ENCODE peak calls at places on chromosomes 12 and 14, in nine cellular contexts. E is MCF 10A; V is HFF-Myc; I is HCT116; F is CD8-positive, alpha-beta T cell; K is progenitor cell of endocrine pancreas; H is neural crest cell; R is OCI-LY7; Z is stomach. O is an unnamed sample.

GRCh38 chr14:105581551-105582341 is 55.4 kb downstream of the TMEM121 start:
- DNase-seq in E (no peak), V (no peak), I (no peak), F (no peak), K (no peak), H (peak), R (peak), Z (no peak), O (no peak)

GRCh38 chr12:105729931-105730330 is 399.4 kb downstream of the C12orf75 start:
- DNase-seq in E (no peak), V (no peak), I (no peak), F (no peak), K (no peak), H (no peak), R (no peak), Z (no peak), O (no peak)

GRCh38 chr14:90842726-90843125 is 26.5 kb upstream of the TTC7B start:
- DNase-seq in E (no peak), V (no peak), I (no peak), F (no peak), K (no peak), H (no peak), R (no peak), Z (no peak), O (no peak)

GRCh38 chr12:89401433-89402086 is 49.3 kb upstream of the DUSP6 start:
- DNase-seq in E (no peak), V (no peak), I (no peak), F (no peak), K (no peak), H (no peak), R (no peak), Z (no peak), O (no peak)

GRCh38 chr12:67991158-67991557 is 1.9 kb downstream of the IFNG-AS1 start:
- DNase-seq in E (no peak), V (no peak), I (no peak), F (peak), K (no peak), H (no peak), R (peak), Z (no peak), O (no peak)

GRCh38 chr14:106166650-106167204 is 640.3 kb downstream of the TMEM121 start:
- DNase-seq in E (no peak), V (no peak), I (no peak), F (no peak), K (no peak), H (no peak), R (no peak), Z (no peak), O (no peak)

GRCh38 chr14:60514378-60515243 is 5.7 kb downstream of the SIX6 start:
- DNase-seq in E (no peak), V (no peak), I (no peak), F (no peak), K (peak), H (peak), R (no peak), Z (no peak), O (no peak)

GRCh38 chr14:50704454-50705010 is 36.4 kb upstream of the SAV1 start:
- DNase-seq in E (no peak), V (no peak), I (no peak), F (no peak), K (no peak), H (no peak), R (no peak), Z (no peak), O (no peak)

GRCh38 chr14:33103489-33103888 is 164.8 kb downstream of the NPAS3 start:
- DNase-seq in E (no peak), V (no peak), I (no peak), F (no peak), K (no peak), H (no peak), R (no peak), Z (no peak), O (no peak)

GRCh38 chr12:22719745-22720144 is 94.8 kb downstream of the ETNK1 start:
- DNase-seq in E (no peak), V (no peak), I (no peak), F (no peak), K (no peak), H (no peak), R (no peak), Z (no peak), O (no peak)

GRCh38 chr14:65206078-65206447 is 103.7 kb upstream of the MAX start:
- DNase-seq in E (no peak), V (no peak), I (no peak), F (no peak), K (no peak), H (no peak), R (peak), Z (no peak), O (no peak)

GRCh38 chr14:68458840-68459469 is 333.9 kb downstream of the ZFP36L1 start:
- DNase-seq in E (peak), V (no peak), I (no peak), F (no peak), K (no peak), H (no peak), R (no peak), Z (peak), O (no peak)

GRCh38 chr14:68544150-68544892 is 248.5 kb downstream of the ZFP36L1 start:
- DNase-seq in E (peak), V (peak), I (no peak), F (no peak), K (no peak), H (no peak), R (no peak), Z (peak), O (peak)

GRCh38 chr12:50786498-50787231 is 22.8 kb downstream of the ATF1 start:
- DNase-seq in E (peak), V (peak), I (peak), F (no peak), K (no peak), H (no peak), R (no peak), Z (no peak), O (peak)

GRCh38 chr12:10220398-10221077 is 7.9 kb downstream of the GABARAPL1 start:
- DNase-seq in E (peak), V (no peak), I (no peak), F (no peak), K (no peak), H (no peak), R (no peak), Z (peak), O (no peak)

GRCh38 chr12:110301065-110301806 is 20.2 kb downstream of the ATP2A2 start:
- DNase-seq in E (no peak), V (no peak), I (no peak), F (no peak), K (no peak), H (no peak), R (no peak), Z (no peak), O (no peak)

GRCh38 chr12:26056335-26056734 is 68.5 kb downstream of the BHLHE41 start:
- DNase-seq in E (peak), V (no peak), I (peak), F (no peak), K (no peak), H (no peak), R (no peak), Z (peak), O (no peak)

GRCh38 chr14:89537911-89538310 is 120.9 kb upstream of the FOXN3 start:
- DNase-seq in E (no peak), V (no peak), I (no peak), F (no peak), K (no peak), H (no peak), R (no peak), Z (no peak), O (no peak)

GRCh38 chr14:101369194-101369915 is 191.9 kb upstream of the DIO3 start:
- DNase-seq in E (no peak), V (no peak), I (no peak), F (no peak), K (no peak), H (no peak), R (no peak), Z (no peak), O (no peak)

GRCh38 chr14:72745546-72745945 is 148.4 kb downstream of the DPF3 start:
- DNase-seq in E (peak), V (no peak), I (no peak), F (no peak), K (no peak), H (no peak), R (no peak), Z (no peak), O (peak)

GRCh38 chr14:23109769-23110168 is 5.0 kb upstream of the CIROP start:
- DNase-seq in E (no peak), V (no peak), I (no peak), F (no peak), K (no peak), H (no peak), R (no peak), Z (no peak), O (no peak)

GRCh38 chr12:103698752-103699540 is 111.9 kb downstream of the STAB2 start:
- DNase-seq in E (no peak), V (no peak), I (no peak), F (no peak), K (no peak), H (no peak), R (no peak), Z (no peak), O (no peak)

GRCh38 chr14:89214221-89214965 is 202.6 kb downstream of the FOXN3 start:
- DNase-seq in E (no peak), V (no peak), I (no peak), F (no peak), K (no peak), H (no peak), R (no peak), Z (peak), O (no peak)

GRCh38 chr14:32073537-32074189 is 3.4 kb upstream of the ARHGAP5 start:
- DNase-seq in E (peak), V (peak), I (peak), F (peak), K (no peak), H (peak), R (peak), Z (peak), O (no peak)

GRCh38 chr12:10409387-10409786 is at the start of gene KLRC4:
- DNase-seq in E (no peak), V (no peak), I (peak), F (peak), K (no peak), H (no peak), R (peak), Z (no peak), O (no peak)

GRCh38 chr14:65103150-65103760 is 938 bp upstream of the MAX start:
- DNase-seq in E (peak), V (peak), I (no peak), F (peak), K (no peak), H (no peak), R (peak), Z (no peak), O (no peak)

GRCh38 chr12:6323995-6324711 is 13.7 kb downstream of the PLEKHG6 start:
- DNase-seq in E (no peak), V (no peak), I (no peak), F (no peak), K (no peak), H (no peak), R (no peak), Z (no peak), O (no peak)

GRCh38 chr12:89707623-89707991 is 1.0 kb downstream of the ATP2B1 start:
- DNase-seq in E (peak), V (no peak), I (no peak), F (peak), K (peak), H (peak), R (peak), Z (no peak), O (no peak)

GRCh38 chr14:101034986-101035385 is 131.5 kb upstream of the RTL1 start:
- DNase-seq in E (no peak), V (no peak), I (no peak), F (no peak), K (no peak), H (no peak), R (no peak), Z (no peak), O (no peak)

GRCh38 chr14:75823334-75823733 is 158.5 kb downstream of the TGFB3 start:
- DNase-seq in E (no peak), V (no peak), I (no peak), F (no peak), K (no peak), H (no peak), R (no peak), Z (no peak), O (no peak)

GRCh38 chr12:25372969-25373368 is 122.2 kb upstream of the KRAS start:
- DNase-seq in E (no peak), V (no peak), I (no peak), F (no peak), K (no peak), H (no peak), R (no peak), Z (no peak), O (no peak)

GRCh38 chr12:12600659-12601058 is 11.0 kb upstream of the CREBL2 start:
- DNase-seq in E (no peak), V (no peak), I (no peak), F (no peak), K (no peak), H (no peak), R (no peak), Z (no peak), O (no peak)

GRCh38 chr12:7959278-7960063 is 23.5 kb upstream of the SLC2A3 start:
- DNase-seq in E (peak), V (no peak), I (no peak), F (peak), K (no peak), H (no peak), R (peak), Z (no peak), O (no peak)

GRCh38 chr12:54504550-54504949 is 7.0 kb downstream of the NCKAP1L start:
- DNase-seq in E (no peak), V (no peak), I (no peak), F (no peak), K (no peak), H (no peak), R (no peak), Z (no peak), O (no peak)

GRCh38 chr12:54509660-54510059 is 12.1 kb downstream of the NCKAP1L start:
- DNase-seq in E (no peak), V (no peak), I (no peak), F (no peak), K (no peak), H (no peak), R (no peak), Z (no peak), O (no peak)
- TF ChIP-seq CTCF in E (no peak), V (no peak), I (no peak), F (no peak), K (no peak), H (no peak), R (no peak), Z (no peak), O (no peak)

GRCh38 chr14:74347795-74348100 is 523 bp upstream of the VRTN start:
- DNase-seq in E (no peak), V (no peak), I (no peak), F (no peak), K (no peak), H (no peak), R (no peak), Z (no peak), O (no peak)

GRCh38 chr14:74346341-74346740 is 1.9 kb upstream of the VRTN start:
- DNase-seq in E (no peak), V (no peak), I (no peak), F (no peak), K (no peak), H (no peak), R (no peak), Z (no peak), O (no peak)

GRCh38 chr14:74348735-74349463 is 628 bp downstream of the VRTN start:
- DNase-seq in E (no peak), V (no peak), I (no peak), F (no peak), K (no peak), H (no peak), R (no peak), Z (no peak), O (no peak)

GRCh38 chr14:74348241-74348734 is at the start of gene VRTN:
- DNase-seq in E (no peak), V (no peak), I (no peak), F (no peak), K (no peak), H (no peak), R (no peak), Z (no peak), O (no peak)

GRCh38 chr14:74347096-74347794 is 1.0 kb upstream of the VRTN start:
- DNase-seq in E (no peak), V (no peak), I (no peak), F (no peak), K (no peak), H (no peak), R (no peak), Z (no peak), O (no peak)
- TF ChIP-seq CTCF in E (no peak), V (no peak), I (no peak), F (no peak), K (no peak), H (no peak), R (no peak), Z (no peak), O (no peak)

GRCh38 chr12:60042835-60043234 is 447.0 kb downstream of the SLC16A7 start:
- DNase-seq in E (no peak), V (no peak), I (no peak), F (no peak), K (no peak), H (no peak), R (no peak), Z (no peak), O (no peak)
- TF ChIP-seq CTCF in E (no peak), V (no peak), I (no peak), F (no peak), K (no peak), H (no peak), R (no peak), Z (no peak), O (no peak)

DNA sequence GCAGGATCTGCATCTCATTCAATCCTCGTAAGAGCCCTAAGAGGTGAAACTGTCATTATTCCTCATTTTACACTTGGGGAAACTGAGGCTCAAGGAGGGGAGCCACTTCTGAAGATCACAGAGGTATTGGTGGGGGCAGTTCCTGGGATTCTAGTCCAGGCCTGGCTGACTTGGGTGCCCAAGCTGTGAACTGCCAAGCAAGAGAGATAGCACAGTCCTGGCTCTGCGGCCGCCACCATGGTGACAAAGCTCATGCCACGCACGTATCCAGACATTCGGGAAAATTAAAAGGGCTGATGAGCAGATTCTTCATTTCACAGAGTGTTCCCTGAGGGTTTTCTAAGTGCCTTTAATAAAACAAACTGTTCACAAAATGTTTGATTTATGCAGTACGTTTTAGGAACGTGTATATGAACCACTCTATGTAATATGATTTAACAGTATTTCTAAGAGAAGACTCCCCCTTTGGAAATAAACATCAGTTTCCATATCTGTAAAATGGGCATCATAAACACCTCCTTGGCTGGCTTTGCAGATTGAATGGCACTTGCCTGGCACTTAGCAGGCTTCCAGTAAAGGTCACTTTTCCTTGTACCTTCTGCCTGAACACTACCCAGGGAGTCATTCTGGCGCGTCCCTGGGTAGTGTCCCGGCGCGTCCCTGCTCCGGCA is 84.6 kb downstream of the ACACB start:
- DNase-seq in E (no peak), V (no peak), I (no peak), F (no peak), K (no peak), H (no peak), R (no peak), Z (no peak), O (no peak)
- TF ChIP-seq CTCF in E (no peak), V (no peak), I (no peak), F (no peak), K (no peak), H (no peak), R (no peak), Z (no peak), O (no peak)

GRCh38 chr12:133080051-133080618 is 588 bp upstream of the ZNF140 start:
- DNase-seq in E (peak), V (peak), I (no peak), F (peak), K (peak), H (peak), R (peak), Z (peak), O (peak)
- TF ChIP-seq CTCF in E (no peak), V (peak), I (no peak), F (no peak), K (no peak), H (no peak), R (no peak), Z (no peak), O (no peak)

DNA sequence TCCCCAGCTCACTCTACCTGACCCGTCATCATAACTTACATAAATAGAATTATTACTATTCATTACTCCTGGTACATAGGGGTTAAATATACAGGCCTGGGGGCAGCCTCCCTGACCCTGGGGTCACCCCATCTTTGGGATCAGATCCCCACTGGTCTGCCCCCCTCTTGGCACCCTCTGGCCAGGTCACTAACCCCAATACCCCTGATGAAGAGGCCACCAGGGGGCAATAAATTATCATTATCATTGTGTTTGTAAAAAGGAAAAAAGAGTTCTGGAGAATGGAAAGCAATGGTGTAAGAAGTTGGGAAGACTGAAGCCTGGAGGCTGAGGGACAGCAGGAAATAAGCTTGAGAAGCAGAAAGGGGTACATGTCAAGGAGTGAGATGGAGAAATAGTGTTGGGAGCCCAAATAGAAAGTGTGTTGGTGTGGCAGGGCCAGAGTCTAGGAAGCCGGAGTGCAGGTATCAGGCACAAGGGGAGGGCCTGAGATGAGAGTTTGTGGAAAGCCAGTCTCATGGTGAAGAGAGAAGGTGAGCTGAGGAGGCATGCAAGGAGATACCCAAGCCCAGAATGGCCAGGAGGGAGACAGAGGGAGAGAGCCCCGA is 6.1 kb upstream of the AAAS start:
- DNase-seq in E (peak), V (no peak), I (no peak), F (no peak), K (no peak), H (no peak), R (peak), Z (no peak), O (no peak)
- TF ChIP-seq CTCF in E (peak), V (peak), I (peak), F (no peak), K (peak), H (peak), R (peak), Z (no peak), O (no peak)